ENCODE peak calls at places on chromosomes 16 and 17, in seven cellular contexts. D is T1000, V is SHP77, P is left cardiac atrium, J is AG04450, L is tibial nerve, B is SK-N-SH. R is an unnamed sample.

GRCh38 chr16:1712791-1713261 is 6.8 kb downstream of the MAPK8IP3 start:
- DNase-seq in J (no peak), D (no peak), P (no peak), L (no peak), V (no peak), B (no peak), R (no peak)

GRCh38 chr17:42436401-42436800 is 13.3 kb upstream of the CAVIN1 start:
- DNase-seq in P (peak; percentile 50), D (peak; percentile 44), L (peak; percentile 71), B (no peak), J (peak; percentile 94), V (no peak), R (no peak)

GRCh38 chr16:56353054-56353921 is 72.1 kb downstream of the AMFR start:
- DNase-seq in L (no peak), B (no peak), V (no peak), D (no peak), J (no peak), P (peak; percentile 15), R (no peak)

GRCh38 chr17:964881-965280 is 14.7 kb downstream of the NXN start:
- DNase-seq in V (no peak), P (no peak), L (no peak), J (no peak), B (peak; percentile 59), D (no peak), R (no peak)

GRCh38 chr17:74816883-74817620 is 40.9 kb upstream of the NAT9 start:
- DNase-seq in J (no peak), V (no peak), P (no peak), B (no peak), L (no peak), D (no peak), R (no peak)

GRCh38 chr16:90026135-90026534 is 6.9 kb upstream of the DBNDD1 start:
- DNase-seq in J (no peak), D (no peak), V (no peak), B (no peak), L (no peak), P (no peak), R (no peak)

GRCh38 chr16:1713933-1714332 is 7.9 kb downstream of the MAPK8IP3 start:
- DNase-seq in J (no peak), P (no peak), B (no peak), V (no peak), D (no peak), L (no peak), R (peak; percentile 74)

GRCh38 chr16:3444032-3444388 is 530 bp downstream of the NAA60 start:
- DNase-seq in D (peak; percentile 32), J (peak; percentile 38), L (no peak), V (peak; percentile 24), B (peak; percentile 51), P (no peak), R (no peak)

GRCh38 chr17:14731591-14731990 is 430.7 kb downstream of the HS3ST3B1 start:
- DNase-seq in L (no peak), D (no peak), J (no peak), P (no peak), V (no peak), B (no peak), R (no peak)

GRCh38 chr17:75909051-75909811 is 4.5 kb upstream of the MRPL38 start:
- DNase-seq in P (no peak), J (no peak), D (no peak), L (no peak), V (peak; percentile 85), B (no peak), R (no peak)

GRCh38 chr17:64497565-64498035 is 746 bp upstream of the POLG2 start:
- DNase-seq in P (no peak), V (no peak), L (no peak), J (no peak), B (no peak), D (no peak), R (no peak)

GRCh38 chr17:81015135-81015534 is 19.8 kb upstream of the BAIAP2 start:
- DNase-seq in V (no peak), J (no peak), P (no peak), B (no peak), D (no peak), L (no peak), R (no peak)

GRCh38 chr17:32227910-32228309 is 37.7 kb upstream of the RHBDL3 start:
- DNase-seq in P (no peak), L (no peak), D (no peak), B (no peak), J (no peak), V (no peak), R (no peak)

GRCh38 chr16:26644912-26645543 is 421.7 kb upstream of the C16orf82 start:
- DNase-seq in P (no peak), L (no peak), D (no peak), B (no peak), J (no peak), V (no peak), R (no peak)

GRCh38 chr16:50351116-50351515 is 17.7 kb downstream of the BRD7 start:
- DNase-seq in L (no peak), J (no peak), D (no peak), B (no peak), P (no peak), V (no peak), R (no peak)

GRCh38 chr17:68719431-68719830 is 118.3 kb upstream of the FAM20A start:
- DNase-seq in J (no peak), L (no peak), B (no peak), V (no peak), D (no peak), P (no peak), R (no peak)

GRCh38 chr16:12679660-12680272 is 123.9 kb downstream of the CPPED1 start:
- DNase-seq in P (no peak), V (no peak), J (no peak), B (no peak), L (no peak), D (no peak), R (no peak)

GRCh38 chr17:64920026-64920418 is 744 bp upstream of the LRRC37A3 start:
- DNase-seq in P (no peak), V (no peak), B (no peak), L (no peak), J (no peak), D (no peak), R (peak; percentile 7)

GRCh38 chr16:2819939-2820835 is 3.1 kb downstream of the PRSS21 start:
- DNase-seq in P (no peak), L (no peak), J (no peak), D (no peak), B (no peak), V (no peak), R (no peak)

GRCh38 chr17:49513616-49514373 is 18.7 kb downstream of the NGFR start:
- DNase-seq in V (no peak), L (peak; percentile 48), P (peak; percentile 67), B (no peak), J (no peak), D (no peak), R (no peak)

GRCh38 chr16:81266680-81267095 is 28.2 kb downstream of the BCO1 start:
- DNase-seq in D (no peak), B (no peak), L (no peak), P (no peak), J (no peak), V (no peak), R (no peak)

GRCh38 chr16:28882476-28883180 is 4.3 kb downstream of the ATP2A1 start:
- DNase-seq in L (no peak), V (no peak), D (no peak), B (no peak), P (no peak), J (no peak), R (no peak)

GRCh38 chr16:65788434-65789147 is 577.9 kb upstream of the CDH5 start:
- DNase-seq in V (no peak), L (no peak), B (no peak), J (no peak), D (no peak), P (no peak), R (no peak)

GRCh38 chr17:50935201-50936124 is 69.3 kb upstream of the TOB1 start:
- DNase-seq in L (peak; percentile 43), P (peak; percentile 53), D (peak; percentile 65), V (peak; percentile 27), J (no peak), B (no peak), R (peak; percentile 87)

GRCh38 chr17:35740997-35741931 is 9.8 kb downstream of the RASL10B start:
- DNase-seq in D (no peak), L (no peak), J (no peak), B (peak; percentile 74), V (no peak), P (peak; percentile 22), R (no peak)

GRCh38 chr17:8941520-8941919 is 24.0 kb downstream of the PIK3R5 start:
- DNase-seq in J (no peak), D (no peak), L (no peak), V (no peak), B (no peak), P (peak; percentile 33), R (no peak)

GRCh38 chr17:19447085-19447583 is 36.1 kb downstream of the RNF112 start:
- DNase-seq in J (peak; percentile 49), D (peak; percentile 73), B (peak; percentile 84), L (peak; percentile 98), V (peak; percentile 93), P (peak; percentile 49), R (peak; percentile 89)

GRCh38 chr17:9151091-9151490 is 129.8 kb downstream of the NTN1 start:
- DNase-seq in J (no peak), L (no peak), B (no peak), P (no peak), D (no peak), V (peak; percentile 20), R (no peak)

GRCh38 chr16:50152807-50153647 is at the start of gene TENT4B:
- DNase-seq in P (peak; percentile 90), B (peak; percentile 99), L (peak; percentile 72), V (peak; percentile 30), D (peak; percentile 76), J (peak; percentile 49), R (peak; percentile 96)

GRCh38 chr16:87534030-87534653 is 41.3 kb upstream of the ZCCHC14 start:
- DNase-seq in V (no peak), D (no peak), P (no peak), B (no peak), L (no peak), J (no peak), R (no peak)

GRCh38 chr17:36657763-36658490 is 56.5 kb downstream of the MRM1 start:
- DNase-seq in V (no peak), P (peak; percentile 36), J (no peak), B (peak; percentile 64), D (no peak), L (no peak), R (peak; percentile 18)

GRCh38 chr17:39404542-39405378 is 3.3 kb upstream of the FBXL20 start:
- DNase-seq in L (no peak), D (peak; percentile 15), J (peak; percentile 53), P (no peak), V (no peak), B (no peak), R (no peak)

GRCh38 chr16:17346774-17347569 is 123.8 kb downstream of the XYLT1 start:
- DNase-seq in J (no peak), L (no peak), D (no peak), P (no peak), B (no peak), V (no peak), R (no peak)

GRCh38 chr16:63890723-63891122 is 1231.1 kb downstream of the CDH11 start:
- DNase-seq in V (no peak), P (no peak), B (no peak), D (no peak), L (no peak), J (no peak), R (no peak)

GRCh38 chr17:81400939-81401726 is 5.9 kb downstream of the BAHCC1 start:
- DNase-seq in P (no peak), V (no peak), J (no peak), D (no peak), L (no peak), B (no peak), R (no peak)

GRCh38 chr17:39002991-39003715 is 36.0 kb upstream of the FBXO47 start:
- DNase-seq in J (no peak), B (no peak), D (no peak), P (peak; percentile 86), L (peak; percentile 89), V (no peak), R (no peak)

GRCh38 chr17:74923538-74924249 is 379 bp upstream of the OTOP2 start:
- DNase-seq in L (peak; percentile 48), J (no peak), P (peak; percentile 82), B (peak; percentile 98), D (no peak), V (peak; percentile 9), R (peak; percentile 75)